ENCODE peak calls at places on chromosomes 3 and 15, in five cellular contexts. S is vagina, I is heart left ventricle, D is foreskin fibroblast, J is SK-N-SH. K is an unnamed sample.

GRCh38 chr3:58683001-58683845 is 16.6 kb upstream of the FAM3D start:
- DNase-seq in S (peak; percentile 25), I (no peak), D (peak; percentile 42), J (no peak), K (no peak)

GRCh38 chr15:101210466-101210865 is 41.4 kb downstream of the CHSY1 start:
- DNase-seq in S (no peak), I (no peak), D (no peak), J (no peak), K (no peak)

GRCh38 chr3:40924559-40925058 is 274.7 kb upstream of the CTNNB1 start:
- DNase-seq in S (no peak), I (no peak), D (no peak), J (no peak), K (no peak)

GRCh38 chr15:78392430-78392829 is 45.6 kb upstream of the IREB2 start:
- DNase-seq in S (no peak), I (no peak), D (no peak), J (peak; percentile 73), K (no peak)

GRCh38 chr3:100041328-100041749 is 73.0 kb downstream of the FILIP1L start:
- DNase-seq in S (no peak), I (no peak), D (peak; percentile 87), J (no peak), K (no peak)

GRCh38 chr3:174776123-174776522 is 83.0 kb upstream of the NAALADL2 start:
- DNase-seq in S (no peak), I (no peak), D (peak; percentile 34), J (no peak), K (no peak)

GRCh38 chr15:89822951-89823701 is 8.5 kb upstream of the ANPEP start:
- DNase-seq in S (no peak), I (no peak), D (peak; percentile 83), J (peak; percentile 74), K (peak; percentile 32)

GRCh38 chr3:23455775-23456174 is 252.6 kb downstream of the UBE2E2 start:
- DNase-seq in S (no peak), I (no peak), D (peak; percentile 79), J (no peak), K (no peak)

GRCh38 chr3:196537319-196537984 is 22.3 kb upstream of the SMCO1 start:
- DNase-seq in S (no peak), I (no peak), D (peak; percentile 50), J (peak; percentile 56), K (no peak)

GRCh38 chr3:12959395-12959794 is 113.8 kb downstream of the IQSEC1 start:
- DNase-seq in S (no peak), I (no peak), D (no peak), J (no peak), K (peak; percentile 41)

GRCh38 chr3:51024765-51025681 is 350.3 kb downstream of the DOCK3 start:
- DNase-seq in S (no peak), I (no peak), D (no peak), J (no peak), K (no peak)

GRCh38 chr3:64150527-64151238 is 74.6 kb downstream of the PRICKLE2 start:
- DNase-seq in S (no peak), I (peak; percentile 81), D (peak; percentile 89), J (peak; percentile 54), K (peak; percentile 87)

GRCh38 chr15:68417897-68418296 is 14.1 kb downstream of the ITGA11 start:
- DNase-seq in S (no peak), I (no peak), D (no peak), J (no peak), K (peak; percentile 10)

DNA sequence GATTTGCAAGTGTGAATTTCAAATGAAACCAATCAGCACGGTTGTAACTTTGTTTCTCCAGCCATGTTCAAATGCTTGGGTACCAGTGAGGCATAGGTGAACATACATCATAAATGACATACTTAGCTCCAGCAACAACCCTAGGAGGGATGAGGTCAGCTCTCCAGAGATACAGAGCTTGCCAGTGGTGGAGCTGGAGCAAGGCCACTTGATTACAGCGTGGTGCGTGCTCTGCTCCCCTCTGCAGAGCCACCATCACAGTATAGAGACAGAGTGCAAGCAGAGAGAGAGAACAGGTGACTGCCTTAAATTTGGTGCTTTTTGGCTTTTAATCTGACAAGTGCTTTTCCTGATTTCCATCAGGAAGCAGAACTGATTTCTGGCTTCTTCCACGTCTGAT is 275.1 kb downstream of the PDZRN3 start:
- DNase-seq in S (no peak), I (no peak), D (no peak), J (no peak), K (no peak)
- H3K4me3 ChIP-seq in S (no peak overlapping the region), I (no peak overlapping the region), D (no peak overlapping the region), J (no peak overlapping the region), K (no peak overlapping the region)

DNA sequence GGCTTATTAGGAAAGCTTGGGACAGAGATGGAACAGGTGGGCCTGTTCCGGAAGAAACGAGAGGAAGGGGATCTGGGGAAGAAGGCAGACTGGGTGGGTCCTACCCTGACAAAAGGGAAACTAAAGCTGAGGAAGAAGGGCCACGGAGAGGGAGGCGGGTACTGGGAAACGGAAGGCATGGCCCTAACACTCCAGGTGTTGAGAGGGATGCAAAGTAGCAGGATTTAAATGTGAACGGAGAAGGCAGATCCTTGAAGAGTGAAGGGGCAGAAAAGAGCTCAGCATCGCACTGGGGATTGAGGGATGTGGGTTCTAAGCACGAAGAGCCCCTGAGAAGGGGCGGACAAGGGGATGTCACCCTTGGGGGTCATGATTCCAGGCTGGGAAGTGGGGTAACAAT is 735 bp downstream of the STIMATE start:
- DNase-seq in S (no peak), I (no peak), D (no peak), J (peak; percentile 32), K (no peak)
- TF ChIP-seq CTCF in S (no peak), I (no peak), D (no peak), J (no peak), K (no peak)

DNA sequence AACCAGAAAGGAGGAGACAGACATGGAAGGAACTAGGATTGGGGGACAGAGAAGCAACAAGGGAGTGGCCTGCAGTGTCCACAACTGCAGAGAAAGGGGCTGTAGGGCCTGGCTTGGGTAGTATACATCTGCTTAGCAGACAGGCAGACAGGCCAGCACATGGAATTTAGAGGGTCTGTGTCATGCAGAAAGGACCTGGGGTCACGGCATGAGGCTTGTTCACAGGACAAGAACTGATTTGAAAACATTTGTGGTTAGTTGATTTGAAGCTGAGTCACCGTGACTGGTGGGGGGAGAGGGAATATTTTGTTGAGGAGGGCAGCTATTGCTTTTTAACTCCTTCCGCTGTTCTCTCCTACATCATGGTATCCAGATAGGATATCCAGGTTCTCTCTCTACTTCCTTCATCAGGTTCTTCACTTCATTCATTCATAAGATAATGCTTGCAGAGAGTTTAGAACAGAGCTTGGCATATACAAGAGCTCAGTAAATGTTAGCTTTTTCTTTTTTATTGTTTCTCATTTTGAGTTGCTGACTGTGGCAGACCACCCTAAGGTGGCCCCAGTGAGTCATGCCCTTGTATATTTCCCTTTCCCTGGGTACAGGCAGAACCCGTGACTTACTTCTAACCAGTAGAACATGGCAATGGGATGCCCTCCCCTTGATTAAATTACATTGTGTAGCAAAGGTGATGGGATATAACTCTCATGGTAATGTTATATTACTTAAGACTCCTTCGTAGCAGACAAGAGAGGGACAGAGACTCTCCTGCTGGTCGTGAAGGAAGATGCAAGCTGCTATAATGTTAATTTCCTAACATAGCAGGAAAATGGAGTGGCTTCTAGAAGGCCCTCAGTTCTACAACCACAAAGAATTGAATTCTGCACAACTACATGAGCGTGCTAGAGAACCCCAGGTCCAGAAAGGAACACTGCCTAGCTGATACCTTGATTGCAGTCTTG is 95.0 kb upstream of the NMNAT3 start:
- DNase-seq in S (peak; percentile 79), I (no peak), D (peak; percentile 84), J (no peak), K (no peak)
- H3K4me3 ChIP-seq in S (no peak overlapping the region), I (no peak overlapping the region), D (no peak overlapping the region), J (no peak overlapping the region), K (no peak overlapping the region)

GRCh38 chr3:42839616-42840015 is 30.4 kb downstream of the ACKR2 start:
- DNase-seq in S (no peak), I (no peak), D (peak; percentile 86), J (peak; percentile 66), K (no peak)
- TF ChIP-seq CTCF in S (peak; percentile 48), I (peak; percentile 75), D (peak; percentile 68), J (peak; percentile 73), K (peak; percentile 89)

GRCh38 chr15:98799461-98799971 is 151.2 kb downstream of the IGF1R start:
- DNase-seq in S (peak; percentile 37), I (no peak), D (peak; percentile 44), J (no peak), K (no peak)
- H3K4me3 ChIP-seq in S (peak overlapping the region; percentile 28), I (no peak overlapping the region), D (no peak overlapping the region), J (no peak overlapping the region), K (no peak overlapping the region)

GRCh38 chr3:150746791-150747590 is 16.0 kb downstream of the SIAH2 start:
- DNase-seq in S (no peak), I (no peak), D (no peak), J (no peak), K (no peak)

GRCh38 chr3:150748648-150749047 is 14.3 kb downstream of the SIAH2 start:
- DNase-seq in S (no peak), I (no peak), D (peak; percentile 44), J (no peak), K (no peak)

GRCh38 chr3:150749218-150749617 is 13.8 kb downstream of the SIAH2 start:
- DNase-seq in S (no peak), I (no peak), D (no peak), J (no peak), K (no peak)

GRCh38 chr3:150745832-150746231 is 17.1 kb downstream of the SIAH2 start:
- DNase-seq in S (no peak), I (no peak), D (no peak), J (no peak), K (no peak)

GRCh38 chr3:150747909-150748568 is 14.9 kb downstream of the SIAH2 start:
- DNase-seq in S (no peak), I (no peak), D (peak; percentile 24), J (peak; percentile 20), K (no peak)
- TF ChIP-seq CTCF in S (no peak), I (no peak), D (no peak), J (no peak), K (no peak)

GRCh38 chr15:47185222-47185800 is 532.0 kb upstream of the SEMA6D start:
- DNase-seq in S (no peak), I (no peak), D (no peak), J (no peak), K (no peak)
- H3K4me3 ChIP-seq in S (peak overlapping the region; percentile 51), I (peak overlapping the region; percentile 52), D (peak overlapping the region; percentile 48), J (peak overlapping the region; percentile 58), K (peak overlapping the region; percentile 57)